ENCODE peak calls at places on chromosomes 16 and 17, in seven cellular contexts. X, F, B, M, U, Q and R are unnamed samples.
A peak's percentile ranks its signal among the peaks of the same experiment; 100 is the strongest.

GRCh38 chr17:45135978-45136791 is 698 bp downstream of the ACBD4 start:
- DNase-seq in X (no peak), F (no peak), B (no peak), M (no peak), U (no peak), Q (no peak), R (no peak)

GRCh38 chr16:56604966-56605365 is 3.4 kb upstream of the MT2A start:
- DNase-seq in X (no peak), F (no peak), B (no peak), M (no peak), U (no peak), Q (no peak), R (no peak)

GRCh38 chr16:28139530-28139929 is 72.2 kb downstream of the XPO6 start:
- DNase-seq in X (no peak), F (no peak), B (no peak), M (no peak), U (no peak), Q (no peak), R (no peak)

GRCh38 chr17:58525239-58525638 is 10.8 kb upstream of the MTMR4 start:
- DNase-seq in X (peak; percentile 72), F (peak; percentile 76), B (no peak), M (peak; percentile 41), U (no peak), Q (peak; percentile 13), R (no peak)

GRCh38 chr16:35725949-35726348 is 2266.5 kb downstream of the TP53TG3F start:
- DNase-seq in X (no peak), F (no peak), B (no peak), M (no peak), U (no peak), Q (no peak), R (no peak)

GRCh38 chr16:88874938-88875599 is 8.6 kb upstream of the PABPN1L start:
- DNase-seq in X (no peak), F (no peak), B (no peak), M (no peak), U (no peak), Q (no peak), R (no peak)

GRCh38 chr17:51706098-51706497 is 445.8 kb downstream of the UTP18 start:
- DNase-seq in X (no peak), F (no peak), B (no peak), M (no peak), U (no peak), Q (no peak), R (no peak)

GRCh38 chr16:17404903-17405691 is 65.7 kb downstream of the XYLT1 start:
- DNase-seq in X (peak; percentile 65), F (peak; percentile 91), B (no peak), M (peak; percentile 73), U (no peak), Q (peak; percentile 19), R (no peak)

GRCh38 chr16:46745594-46745993 is 2.5 kb downstream of the MYLK3 start:
- DNase-seq in X (no peak), F (no peak), B (no peak), M (no peak), U (no peak), Q (no peak), R (no peak)

GRCh38 chr17:58059141-58059540 is 24.1 kb upstream of the DYNLL2 start:
- DNase-seq in X (no peak), F (no peak), B (peak; percentile 28), M (no peak), U (no peak), Q (no peak), R (peak; percentile 94)

GRCh38 chr17:7262192-7263070 is at the start of gene CLDN7:
- DNase-seq in X (no peak), F (no peak), B (peak; percentile 85), M (no peak), U (no peak), Q (peak; percentile 97), R (no peak)

GRCh38 chr17:57340160-57340981 is 84.0 kb downstream of the MSI2 start:
- DNase-seq in X (no peak), F (no peak), B (no peak), M (no peak), U (no peak), Q (no peak), R (no peak)

GRCh38 chr17:608911-609882 is 105.4 kb downstream of the VPS53 start:
- DNase-seq in X (no peak), F (no peak), B (no peak), M (no peak), U (no peak), Q (no peak), R (no peak)

GRCh38 chr17:81417879-81418709 is 22.8 kb downstream of the BAHCC1 start:
- DNase-seq in X (no peak), F (no peak), B (no peak), M (no peak), U (no peak), Q (peak; percentile 72), R (peak; percentile 46)

DNA sequence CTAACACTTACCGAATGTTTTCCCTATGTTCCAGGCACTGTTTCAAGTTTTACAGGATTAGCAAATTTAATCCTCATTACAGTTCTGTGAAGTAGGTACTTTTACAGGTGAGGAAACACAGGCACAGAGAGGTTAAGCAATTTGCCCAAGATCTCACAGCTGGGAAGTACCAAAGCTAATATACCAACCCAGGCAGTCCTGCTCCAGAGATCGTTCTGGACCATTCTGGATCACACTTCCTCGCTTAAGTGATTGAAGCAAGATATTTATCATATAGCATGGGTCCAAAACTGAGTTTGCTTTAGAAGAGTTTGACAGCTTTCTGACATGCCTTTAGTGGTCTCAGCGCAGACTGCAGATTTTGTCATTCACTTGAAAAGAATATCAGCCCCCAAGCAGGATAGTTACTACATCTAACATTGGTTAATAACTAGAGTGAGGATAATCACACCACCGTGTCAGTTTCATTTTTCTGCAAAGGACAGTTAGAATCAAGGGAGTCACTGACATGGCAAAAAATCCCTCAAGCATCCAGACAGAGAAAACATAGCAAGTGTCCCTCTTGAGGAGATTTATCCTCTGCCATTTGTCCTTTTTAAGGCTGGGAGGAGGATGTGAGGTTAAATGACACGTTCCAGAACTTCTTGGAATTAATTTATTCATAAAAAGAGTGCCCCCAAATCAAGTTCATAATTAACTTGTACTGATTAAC is 5.1 kb downstream of the HS3ST3B1 start:
- DNase-seq in X (no peak), F (no peak), B (no peak), M (no peak), U (no peak), Q (no peak), R (no peak)
- H3K4me1 ChIP-seq in X (peaks cover 44% of the 10 kb centered on the region), F (peaks cover 2% of the 10 kb centered on the region), B (peaks cover 27% of the 10 kb centered on the region), M (peaks cover 24% of the 10 kb centered on the region), U (peaks cover 12% of the 10 kb centered on the region), Q (no peaks in the 10 kb centered on the region), R (peaks cover 25% of the 10 kb centered on the region)

DNA sequence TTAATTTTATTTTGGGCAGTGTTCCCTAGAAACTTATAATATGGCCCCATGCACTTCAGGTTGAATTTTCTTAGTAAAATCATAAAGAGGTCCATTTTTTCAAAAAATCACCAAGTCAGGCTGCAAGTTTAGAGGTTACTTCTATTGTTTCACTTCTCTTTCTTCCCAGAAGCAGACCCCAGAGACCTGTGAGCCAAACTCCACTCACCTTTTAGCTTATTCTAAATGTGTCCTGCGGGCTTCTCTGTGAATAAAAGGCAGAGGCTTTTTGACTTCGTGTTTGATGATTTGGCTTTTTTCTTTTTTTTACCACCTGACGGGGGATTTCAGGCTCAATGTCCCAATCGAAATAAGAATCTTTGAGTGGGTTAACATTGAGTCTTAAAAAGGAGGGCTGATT is 7.4 kb downstream of the PRKCB start:
- DNase-seq in X (no peak), F (no peak), B (no peak), M (no peak), U (no peak), Q (no peak), R (no peak)
- H3K4me1 ChIP-seq in X (no peaks in the 10 kb centered on the region), F (no peaks in the 10 kb centered on the region), B (no peaks in the 10 kb centered on the region), M (no peaks in the 10 kb centered on the region), U (no peaks in the 10 kb centered on the region), Q (no peaks in the 10 kb centered on the region), R (no peaks in the 10 kb centered on the region)

GRCh38 chr17:64118452-64118979 is 11.4 kb downstream of the ERN1 start:
- DNase-seq in X (peak; percentile 44), F (peak; percentile 53), B (no peak), M (peak; percentile 24), U (no peak), Q (peak; percentile 58), R (peak; percentile 12)
- H3K4me1 ChIP-seq in X (peaks cover 19% of the 10 kb centered on the region), F (peaks cover 9% of the 10 kb centered on the region), B (peaks cover 42% of the 10 kb centered on the region), M (no peaks in the 10 kb centered on the region), U (peaks cover 57% of the 10 kb centered on the region), Q (peaks cover 73% of the 10 kb centered on the region), R (no peaks in the 10 kb centered on the region)

GRCh38 chr17:48615963-48616718 is 1.0 kb upstream of the HOXB8 start:
- DNase-seq in X (no peak), F (no peak), B (peak; percentile 15), M (no peak), U (no peak), Q (no peak), R (no peak)
- H3K4me1 ChIP-seq in X (peaks cover 16% of the 10 kb centered on the region), F (no peaks in the 10 kb centered on the region), B (peaks cover 35% of the 10 kb centered on the region), M (peaks cover 27% of the 10 kb centered on the region), U (peaks cover 12% of the 10 kb centered on the region), Q (no peaks in the 10 kb centered on the region), R (no peaks in the 10 kb centered on the region)